ENCODE peak calls at places on chromosomes 11 and 22, in ten cellular contexts. E, D, C, J, I, O, T, Z, M and N are unnamed samples.

GRCh38 chr22:29814003-29814402 is 24.1 kb downstream of the ASCC2 start:
- DNase-seq in E (no peak), D (no peak), C (no peak), J (no peak), I (no peak), O (no peak), T (no peak), Z (no peak), M (no peak), N (no peak)

GRCh38 chr11:63908631-63909491 is 8.1 kb downstream of the RCOR2 start:
- DNase-seq in E (no peak), D (no peak), C (no peak), J (no peak), I (no peak), O (peak; percentile 50), T (no peak), Z (no peak), M (no peak), N (peak; percentile 50)

GRCh38 chr22:48819232-48819631 is 1008.4 kb downstream of the BRD1 start:
- DNase-seq in E (no peak), D (peak; percentile 10), C (no peak), J (no peak), I (no peak), O (no peak), T (no peak), Z (no peak), M (no peak), N (no peak)

GRCh38 chr22:24506802-24507438 is 11.8 kb downstream of the UPB1 start:
- DNase-seq in E (no peak), D (no peak), C (no peak), J (no peak), I (no peak), O (no peak), T (no peak), Z (no peak), M (peak; percentile 24), N (peak; percentile 68)

GRCh38 chr11:125903753-125904659 is at the start of gene DDX25:
- DNase-seq in E (no peak), D (no peak), C (peak; percentile 69), J (no peak), I (no peak), O (no peak), T (no peak), Z (no peak), M (no peak), N (peak; percentile 89)

GRCh38 chr11:16191852-16192240 is 164.5 kb downstream of the SOX6 start:
- DNase-seq in E (no peak), D (no peak), C (no peak), J (no peak), I (no peak), O (no peak), T (no peak), Z (no peak), M (no peak), N (no peak)

GRCh38 chr11:8090756-8091155 is 9.7 kb downstream of the TUB start:
- DNase-seq in E (no peak), D (peak; percentile 61), C (peak; percentile 75), J (no peak), I (peak; percentile 52), O (no peak), T (no peak), Z (no peak), M (no peak), N (peak; percentile 94)

GRCh38 chr22:28977481-28977971 is 84.1 kb downstream of the C22orf31 start:
- DNase-seq in E (no peak), D (no peak), C (no peak), J (no peak), I (no peak), O (no peak), T (no peak), Z (no peak), M (no peak), N (no peak)

GRCh38 chr11:24932110-24933000 is 435.5 kb downstream of the LUZP2 start:
- DNase-seq in E (no peak), D (no peak), C (no peak), J (peak; percentile 21), I (no peak), O (no peak), T (no peak), Z (no peak), M (no peak), N (no peak)

GRCh38 chr22:49427341-49427740 is 400.3 kb downstream of the BRD1 start:
- DNase-seq in E (no peak), D (no peak), C (no peak), J (no peak), I (no peak), O (no peak), T (no peak), Z (no peak), M (no peak), N (no peak)

GRCh38 chr11:47659273-47659672 is 16.9 kb upstream of the MTCH2 start:
- DNase-seq in E (no peak), D (no peak), C (no peak), J (no peak), I (no peak), O (no peak), T (no peak), Z (no peak), M (no peak), N (no peak)

GRCh38 chr11:23112987-23113886 is 253.0 kb upstream of the CCDC179 start:
- DNase-seq in E (no peak), D (no peak), C (peak; percentile 33), J (peak; percentile 87), I (no peak), O (no peak), T (no peak), Z (no peak), M (peak; percentile 12), N (peak; percentile 75)

GRCh38 chr22:48261048-48261621 is 1498.7 kb downstream of the TBC1D22A start:
- DNase-seq in E (no peak), D (no peak), C (no peak), J (no peak), I (no peak), O (no peak), T (no peak), Z (no peak), M (no peak), N (no peak)

GRCh38 chr11:44566559-44566949 is 1.1 kb downstream of the CD82 start:
- DNase-seq in E (no peak), D (no peak), C (no peak), J (no peak), I (no peak), O (no peak), T (no peak), Z (no peak), M (no peak), N (peak; percentile 45)

GRCh38 chr11:44568358-44568705 is 2.9 kb downstream of the CD82 start:
- DNase-seq in E (no peak), D (peak; percentile 20), C (no peak), J (no peak), I (no peak), O (no peak), T (no peak), Z (no peak), M (no peak), N (no peak)

GRCh38 chr11:44567876-44568256 is 2.4 kb downstream of the CD82 start:
- DNase-seq in E (no peak), D (no peak), C (no peak), J (no peak), I (no peak), O (no peak), T (no peak), Z (no peak), M (no peak), N (peak; percentile 39)

GRCh38 chr11:44565746-44566558 is 489 bp downstream of the CD82 start:
- DNase-seq in E (no peak), D (no peak), C (no peak), J (no peak), I (no peak), O (no peak), T (no peak), Z (no peak), M (no peak), N (no peak)

DNA sequence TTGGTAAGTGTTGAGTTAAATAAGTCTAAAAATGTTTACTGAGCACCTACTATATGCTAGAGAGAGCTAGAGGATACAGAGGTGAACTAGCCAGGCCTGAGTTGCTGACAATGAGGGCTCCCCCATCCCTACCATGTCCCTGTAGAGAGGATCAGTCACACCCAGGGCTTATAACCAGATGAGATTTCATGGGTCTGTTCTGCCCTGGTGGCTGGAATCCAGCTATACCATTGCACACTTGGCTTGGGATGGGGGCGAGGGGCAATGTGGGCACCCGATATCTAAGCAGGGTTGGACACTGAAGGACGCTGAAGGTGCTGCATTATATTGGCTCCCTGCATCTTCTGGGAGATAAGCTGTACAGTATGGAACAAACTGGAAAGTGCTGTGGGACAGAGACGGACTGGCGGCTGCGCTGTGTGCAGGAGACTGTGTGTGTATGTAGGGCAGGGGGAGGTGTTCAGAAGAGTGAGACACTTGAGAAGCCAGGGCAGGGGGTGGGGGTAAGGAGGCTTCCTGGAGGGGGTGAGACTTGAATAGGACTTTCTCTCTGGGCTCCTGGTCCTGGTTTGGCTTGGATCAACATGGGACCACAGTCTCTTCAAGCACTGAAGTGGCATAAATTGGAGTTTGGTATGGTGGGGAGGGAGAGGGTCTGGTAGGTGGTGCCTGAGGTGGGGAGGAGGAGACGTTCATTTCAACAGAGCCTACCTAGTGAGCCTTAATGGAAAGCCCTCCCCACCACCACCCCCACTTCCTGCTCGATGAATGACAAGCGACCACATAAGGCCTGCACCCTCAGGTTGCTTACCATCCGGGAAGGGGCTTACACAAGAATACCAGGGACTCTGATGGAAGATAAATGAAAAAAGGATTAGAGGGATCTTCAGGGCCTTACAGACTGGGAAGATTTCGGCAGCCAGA is 1.8 kb downstream of the CD82 start:
- DNase-seq in E (no peak), D (no peak), C (no peak), J (no peak), I (no peak), O (no peak), T (no peak), Z (no peak), M (no peak), N (peak; percentile 49)
- TF ChIP-seq CTCF in E (no peak), D (no peak), C (no peak), J (no peak), I (no peak), O (no peak), T (no peak), Z (no peak), M (no peak), N (peak; percentile 49)

GRCh38 chr11:76444384-76445121 is at the start of gene EMSY:
- DNase-seq in E (peak; percentile 95), D (peak; percentile 98), C (peak; percentile 92), J (peak; percentile 97), I (peak; percentile 99), O (peak; percentile 95), T (peak; percentile 98), Z (peak; percentile 99), M (peak; percentile 94), N (peak; percentile 99)
- TF ChIP-seq CTCF in E (no peak), D (peak; percentile 31), C (no peak), J (no peak), I (no peak), O (no peak), T (no peak), Z (no peak), M (no peak), N (no peak)

GRCh38 chr11:103272876-103273275 is 163.7 kb downstream of the DYNC2H1 start:
- DNase-seq in E (no peak), D (no peak), C (no peak), J (no peak), I (no peak), O (no peak), T (no peak), Z (no peak), M (no peak), N (no peak)
- TF ChIP-seq CTCF in E (no peak), D (no peak), C (no peak), J (no peak), I (no peak), O (no peak), T (no peak), Z (no peak), M (no peak), N (no peak)

GRCh38 chr22:17267661-17268330 is 48.6 kb upstream of the ADA2 start:
- DNase-seq in E (no peak), D (no peak), C (no peak), J (no peak), I (no peak), O (no peak), T (no peak), Z (no peak), M (no peak), N (peak; percentile 83)
- TF ChIP-seq CTCF in E (no peak), D (no peak), C (no peak), J (no peak), I (no peak), O (no peak), T (no peak), Z (no peak), M (no peak), N (no peak)